ENCODE peak calls at places on chromosomes 1 and 21, in eight cellular contexts. C is psoas muscle, I is heart left ventricle, B is cardiac muscle cell, N is A549, W is fibroblast of lung, G is left ventricle myocardium inferior, Q is thyroid gland. K is an unnamed sample. For H3K4me1, the result is how much of the 10 kb centered on the place peaks cover.

GRCh38 chr21:31559368-31560119 is 99.9 kb upstream of the SOD1 start:
- DNase-seq in I (peak), B (peak), G (peak), N (peak), Q (peak), C (peak), W (peak), K (peak)

GRCh38 chr21:36423772-36424433 is 38.7 kb downstream of the CHAF1B start:
- DNase-seq in B (no peak), G (no peak), Q (no peak), W (no peak), I (no peak), C (no peak), N (no peak), K (no peak)

GRCh38 chr1:116873680-116874271 is 35.9 kb upstream of the PTGFRN start:
- DNase-seq in C (no peak), G (no peak), Q (no peak), N (no peak), W (no peak), B (no peak), I (no peak), K (no peak)

GRCh38 chr1:111750856-111751255 is 4.8 kb upstream of the DDX20 start:
- DNase-seq in I (no peak), Q (no peak), B (no peak), W (no peak), C (no peak), G (no peak), N (no peak), K (no peak)

GRCh38 chr21:30340714-30341573 is 3.5 kb upstream of the KRTAP27-1 start:
- DNase-seq in Q (peak), G (no peak), W (peak), N (peak), C (peak), B (peak), I (peak), K (no peak)

GRCh38 chr1:82065917-82066316 is 265.2 kb downstream of the ADGRL2 start:
- DNase-seq in N (no peak), I (peak), G (peak), C (peak), W (no peak), B (no peak), Q (no peak), K (no peak)

GRCh38 chr1:11671205-11671543 is 7.2 kb downstream of the FBXO6 start:
- DNase-seq in N (no peak), W (no peak), I (no peak), B (no peak), Q (no peak), C (no peak), G (no peak), K (no peak)

GRCh38 chr1:202164271-202165037 is 4.1 kb upstream of the PTPN7 start:
- DNase-seq in I (no peak), Q (no peak), N (no peak), C (no peak), B (no peak), W (no peak), G (no peak), K (peak)

GRCh38 chr1:234295626-234296025 is 77.6 kb upstream of the COA6 start:
- DNase-seq in I (no peak), B (no peak), C (no peak), G (no peak), N (no peak), W (no peak), Q (no peak), K (no peak)

GRCh38 chr1:89786628-89787214 is 34.1 kb upstream of the LRRC8D start:
- DNase-seq in C (no peak), B (no peak), N (no peak), G (no peak), W (no peak), I (no peak), Q (no peak), K (no peak)

GRCh38 chr1:168498159-168498609 is 45.6 kb downstream of the XCL2 start:
- DNase-seq in B (peak), G (no peak), Q (no peak), I (no peak), C (no peak), N (no peak), W (peak), K (no peak)

GRCh38 chr1:1178794-1179331 is 5.2 kb downstream of the TTLL10 start:
- DNase-seq in N (no peak), I (peak), G (peak), B (no peak), C (peak), W (no peak), Q (no peak), K (no peak)

GRCh38 chr21:32359719-32360260 is 33.0 kb downstream of the URB1 start:
- DNase-seq in G (no peak), C (no peak), Q (no peak), I (no peak), N (peak), B (no peak), W (no peak), K (no peak)

GRCh38 chr1:13807213-13807612 is 107.2 kb downstream of the PRDM2 start:
- DNase-seq in C (no peak), G (no peak), W (peak), Q (peak), I (no peak), N (peak), B (peak), K (no peak)

GRCh38 chr21:30592140-30592539 is at the start of gene KRTAP6-3:
- DNase-seq in Q (no peak), W (no peak), G (no peak), C (no peak), B (no peak), N (no peak), I (no peak), K (no peak)

GRCh38 chr1:183278736-183279591 is 92.9 kb downstream of the LAMC2 start:
- DNase-seq in W (peak), N (no peak), Q (peak), G (no peak), I (no peak), C (no peak), B (peak), K (no peak)

GRCh38 chr1:235022341-235023196 is 106.1 kb downstream of the TOMM20 start:
- DNase-seq in G (no peak), Q (no peak), I (no peak), W (peak), N (no peak), B (peak), C (no peak), K (no peak)

GRCh38 chr1:37561794-37562132 is 5.0 kb downstream of the DNALI1 start:
- DNase-seq in B (peak), N (peak), I (no peak), W (peak), Q (no peak), G (no peak), C (peak), K (no peak)

GRCh38 chr1:88104234-88104633 is 579.8 kb upstream of the PKN2 start:
- DNase-seq in B (peak), C (no peak), W (peak), Q (no peak), N (no peak), I (no peak), G (no peak), K (no peak)

GRCh38 chr1:97061604-97062003 is 340.0 kb downstream of the PTBP2 start:
- DNase-seq in Q (no peak), N (no peak), C (no peak), I (no peak), G (no peak), B (no peak), W (no peak), K (no peak)

GRCh38 chr1:22471078-22471477 is 19.4 kb downstream of the ZBTB40 start:
- DNase-seq in W (peak), Q (peak), C (no peak), N (no peak), I (peak), G (peak), B (peak), K (no peak)

GRCh38 chr1:189899686-189900495 is 577.8 kb downstream of the BRINP3 start:
- DNase-seq in B (no peak), I (no peak), W (no peak), Q (no peak), N (no peak), G (no peak), C (no peak), K (no peak)

GRCh38 chr1:170776777-170777176 is 112.8 kb downstream of the PRRX1 start:
- DNase-seq in W (no peak), N (no peak), G (no peak), B (no peak), Q (no peak), C (no peak), I (no peak), K (no peak)

GRCh38 chr1:114207635-114208034 is 54.0 kb upstream of the SYT6 start:
- DNase-seq in G (no peak), W (no peak), C (no peak), I (no peak), N (no peak), Q (no peak), B (no peak), K (no peak)

GRCh38 chr21:42836402-42836666 is 43.0 kb downstream of the WDR4 start:
- DNase-seq in I (no peak), C (no peak), G (no peak), Q (no peak), W (no peak), B (no peak), N (no peak), K (no peak)

GRCh38 chr1:65002508-65003315 is 36.4 kb upstream of the JAK1 start:
- DNase-seq in I (peak), N (peak), C (peak), Q (peak), W (peak), G (peak), B (peak), K (peak)

GRCh38 chr1:117897551-117897950 is 31.9 kb downstream of the GDAP2 start:
- DNase-seq in B (peak), I (no peak), C (no peak), N (no peak), G (no peak), W (no peak), Q (no peak), K (no peak)

GRCh38 chr1:181016563-181016962 is 6.1 kb downstream of the STX6 start:
- DNase-seq in W (no peak), I (no peak), G (no peak), B (no peak), Q (no peak), N (no peak), C (no peak), K (no peak)

GRCh38 chr1:203099760-203100159 is 13.9 kb upstream of the MYOG start:
- DNase-seq in C (no peak), W (no peak), I (no peak), G (no peak), B (no peak), N (no peak), Q (no peak), K (no peak)

GRCh38 chr1:59769412-59770095 is 45.2 kb upstream of the HOOK1 start:
- DNase-seq in C (no peak), G (no peak), I (no peak), W (no peak), Q (no peak), B (no peak), N (no peak), K (no peak)

GRCh38 chr1:155304558-155305063 is 3.4 kb upstream of the PKLR start:
- DNase-seq in I (no peak), B (no peak), C (no peak), W (no peak), Q (no peak), N (no peak), G (no peak), K (no peak)

GRCh38 chr1:110003747-110004428 is 19.3 kb downstream of the AHCYL1 start:
- DNase-seq in Q (peak), B (peak), G (peak), W (peak), I (peak), N (peak), C (peak), K (peak)

GRCh38 chr1:24586970-24587820 is 31.3 kb downstream of the NCMAP start:
- DNase-seq in I (no peak), W (peak), N (peak), B (peak), Q (peak), C (no peak), G (no peak), K (peak)
- TF ChIP-seq CTCF in I (peak), W (peak), N (peak), B (peak), Q (peak), C (peak), G (peak), K (peak)

GRCh38 chr1:205810448-205811157 is 2.4 kb downstream of the SLC41A1 start:
- DNase-seq in I (no peak), Q (peak), B (peak), W (no peak), G (no peak), C (no peak), N (peak), K (no peak)

GRCh38 chr1:205811660-205812059 is 1.3 kb downstream of the SLC41A1 start:
- DNase-seq in W (peak), C (peak), N (no peak), I (peak), Q (peak), G (peak), B (peak), K (no peak)

GRCh38 chr1:205813755-205814058 is 709 bp upstream of the SLC41A1 start:
- DNase-seq in Q (no peak), W (peak), B (no peak), G (peak), C (no peak), I (no peak), N (no peak), K (no peak)

GRCh38 chr1:205812271-205812877 is 624 bp downstream of the SLC41A1 start:
- DNase-seq in N (peak), C (no peak), W (peak), I (no peak), G (no peak), Q (peak), B (peak), K (no peak)

DNA sequence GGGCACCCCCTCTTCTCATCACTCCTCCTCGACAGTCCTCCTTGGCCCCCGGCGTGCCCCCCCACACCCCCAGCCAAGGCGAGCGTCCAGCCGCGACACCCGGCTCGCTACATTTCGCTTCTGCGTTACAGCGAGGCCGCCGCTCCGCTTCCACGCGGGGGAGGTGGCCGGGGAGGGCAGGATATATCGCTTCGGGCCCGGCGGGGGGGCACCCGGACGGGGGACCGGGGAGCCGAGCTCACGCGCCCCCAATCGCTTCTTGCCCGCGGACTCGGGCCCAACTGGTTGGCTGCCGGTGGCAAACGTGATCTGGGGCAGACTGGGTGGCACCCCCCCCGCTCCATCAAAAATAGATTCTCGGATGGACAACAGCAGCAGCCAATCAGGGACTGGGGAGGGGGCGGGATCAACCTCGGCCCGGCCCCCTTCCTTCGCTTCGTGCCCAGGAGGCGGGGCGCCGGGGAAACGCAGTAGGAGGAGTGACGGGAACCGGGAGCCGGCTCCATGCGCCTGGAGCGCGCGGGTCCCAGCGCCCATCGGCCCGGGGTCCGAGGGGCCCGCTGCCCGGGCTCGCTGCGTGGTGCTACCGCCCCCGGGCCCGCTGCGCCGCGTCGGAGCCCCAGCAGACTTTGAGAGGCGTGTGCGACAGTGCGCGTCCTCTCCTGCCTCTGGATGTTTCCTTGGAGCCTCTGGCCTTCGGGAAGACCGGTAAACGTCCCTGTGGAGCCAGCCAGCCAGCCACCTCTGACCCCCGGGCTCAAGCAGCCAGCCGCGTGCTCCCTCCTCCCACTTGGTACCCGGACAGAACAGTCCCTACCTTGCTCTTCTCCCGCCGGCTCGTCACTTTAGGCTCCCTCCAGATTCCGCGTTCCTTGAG is at the start of gene SLC41A1:
- DNase-seq in B (peak), C (peak), G (peak), Q (peak), W (peak), N (peak), I (peak), K (peak)
- H3K4me1 ChIP-seq in B (under half), C (under half), G (half or more), Q (under half), W (under half), N (under half), I (under half), K (under half)

DNA sequence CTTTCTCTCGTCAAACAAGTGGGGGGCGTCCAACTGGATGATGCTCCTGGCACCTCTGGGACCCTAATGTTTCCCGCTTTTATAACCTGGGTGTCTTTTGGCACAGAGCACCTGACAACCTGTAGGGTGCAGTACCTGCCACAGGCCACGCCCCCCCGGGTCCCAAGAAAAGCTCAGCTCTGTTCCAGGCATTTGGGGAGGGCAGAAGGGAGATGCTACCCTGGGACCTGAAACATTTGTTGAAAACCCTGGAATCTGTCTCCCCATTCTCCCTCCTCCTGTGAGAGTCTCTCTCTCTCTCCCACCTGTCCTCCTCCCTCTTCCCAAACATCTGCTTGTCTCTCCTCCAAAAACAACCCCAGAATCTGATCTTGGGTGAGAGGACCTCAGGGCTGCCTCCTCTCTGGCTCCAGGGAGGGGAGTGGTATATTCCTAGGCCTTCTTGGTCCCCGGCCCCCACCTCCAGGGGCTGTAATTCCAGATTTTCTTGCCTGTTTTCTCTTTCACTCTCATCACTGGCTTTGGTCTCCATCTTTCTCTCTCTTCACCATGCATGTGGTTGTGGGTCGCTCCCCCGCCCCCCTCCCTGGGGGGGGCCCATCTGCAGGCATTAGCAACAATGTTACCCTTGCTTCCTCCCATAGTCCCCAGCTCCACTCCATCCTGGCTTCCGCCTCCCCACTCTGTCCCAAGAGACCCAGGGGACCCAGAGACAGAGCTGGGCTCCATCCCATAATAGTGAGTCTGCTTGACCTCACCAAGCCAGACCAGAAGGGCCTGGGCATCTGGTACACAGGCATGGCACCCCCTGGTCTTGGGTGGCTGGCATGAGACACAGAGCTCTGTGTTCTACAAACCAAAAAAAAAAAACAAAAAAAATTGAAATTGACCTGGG is 4.1 kb downstream of the AHDC1 start:
- DNase-seq in N (no peak), W (no peak), B (no peak), I (no peak), Q (peak), G (no peak), C (no peak), K (no peak)
- TF ChIP-seq CTCF in N (no peak), W (no peak), B (no peak), I (no peak), Q (no peak), G (no peak), C (no peak), K (no peak)

DNA sequence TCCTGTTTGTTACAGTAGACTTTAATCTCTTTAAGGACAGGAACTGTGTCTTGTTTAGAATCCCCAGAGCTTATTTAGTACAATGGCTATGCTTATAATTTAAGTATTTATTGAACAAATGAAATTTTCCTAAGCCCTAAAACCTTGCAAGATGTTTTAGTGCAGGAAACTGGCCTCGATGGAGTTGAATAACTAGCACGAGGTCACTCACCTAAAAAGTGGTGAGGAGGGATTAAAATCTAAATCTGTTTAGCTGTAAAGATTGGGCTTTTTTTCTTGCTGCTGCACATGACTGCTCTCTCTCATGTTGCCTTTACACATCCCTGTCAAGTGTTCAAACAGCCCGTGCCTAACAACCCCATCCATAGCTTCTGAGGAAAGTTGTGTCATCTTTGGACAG is 10.2 kb downstream of the NFYC start:
- DNase-seq in B (no peak), Q (peak), N (no peak), I (no peak), W (no peak), C (no peak), G (no peak), K (no peak)
- H3K4me1 ChIP-seq in B (under half), Q (half or more), N (under half), I (under half), W (under half), C (under half), G (half or more), K (under half)

GRCh38 chr1:208237241-208237640 is 6.9 kb downstream of the PLXNA2 start:
- DNase-seq in N (no peak), I (no peak), C (no peak), G (no peak), B (peak), W (no peak), Q (no peak), K (no peak)
- TF ChIP-seq CTCF in N (no peak), I (no peak), C (no peak), G (no peak), B (no peak), W (no peak), Q (no peak), K (no peak)

GRCh38 chr21:34881421-34881820 is 167.7 kb downstream of the RUNX1 start:
- DNase-seq in B (peak), Q (no peak), C (no peak), W (peak), N (no peak), G (no peak), I (no peak), K (no peak)
- H3K4me1 ChIP-seq in B (under half), Q (under half), C (under half), W (under half), N (half or more), G (under half), I (under half), K (under half)

GRCh38 chr21:26840206-26840605 is 5.0 kb downstream of the ADAMTS1 start:
- DNase-seq in B (peak), W (peak), N (no peak), G (no peak), C (no peak), I (no peak), Q (no peak), K (no peak)

GRCh38 chr21:26835714-26836265 is 9.4 kb downstream of the ADAMTS1 start:
- DNase-seq in Q (no peak), B (no peak), I (no peak), C (no peak), N (no peak), G (no peak), W (no peak), K (no peak)

GRCh38 chr21:26835027-26835713 is 10.0 kb downstream of the ADAMTS1 start:
- DNase-seq in Q (no peak), G (no peak), N (no peak), W (peak), C (no peak), I (peak), B (peak), K (no peak)

GRCh38 chr21:26836546-26836945 is 8.7 kb downstream of the ADAMTS1 start:
- DNase-seq in W (peak), G (no peak), Q (no peak), N (no peak), I (no peak), B (peak), C (no peak), K (no peak)

DNA sequence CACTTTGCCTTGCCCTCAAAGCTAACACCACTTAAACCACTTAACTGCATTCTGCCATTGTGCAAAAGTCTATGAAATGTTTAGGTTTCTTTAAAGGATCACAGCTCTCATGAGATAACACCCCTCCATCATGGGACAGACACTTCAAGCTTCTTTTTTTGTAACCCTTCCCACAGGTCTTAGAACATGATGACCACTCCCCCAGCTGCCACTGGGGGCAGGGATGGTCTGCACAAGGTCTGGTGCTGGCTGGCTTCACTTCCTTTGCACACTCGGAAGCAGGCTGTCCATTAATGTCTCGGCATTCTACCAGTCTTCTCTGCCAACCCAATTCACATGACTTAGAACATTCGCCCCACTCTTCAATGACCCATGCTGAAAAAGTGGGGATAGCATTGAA is 7.7 kb downstream of the ADAMTS1 start:
- DNase-seq in Q (no peak), I (no peak), N (no peak), W (peak), G (no peak), B (peak), C (no peak), K (no peak)
- TF ChIP-seq CTCF in Q (no peak), I (no peak), N (no peak), W (no peak), G (no peak), B (no peak), C (no peak), K (no peak)

K was measured in mucosa of descending colon.